ENCODE peak calls at places on chromosomes 13 and 19, in four cellular contexts. I is HepG2, S is GM12878, J is HCT116. K is an unnamed sample.

GRCh38 chr13:33123066-33123940 is 107.1 kb downstream of the KL start:
- DNase-seq in J (no peak), I (peak), S (no peak), K (no peak)

GRCh38 chr19:38073806-38074685 is 150.0 kb downstream of the DPF1 start:
- DNase-seq in S (no peak), I (peak), J (no peak), K (peak)

GRCh38 chr13:101916108-101916757 is 463.8 kb downstream of the ITGBL1 start:
- DNase-seq in S (no peak), I (no peak), J (no peak), K (no peak)

GRCh38 chr13:74003374-74003773 is 130.8 kb downstream of the KLF12 start:
- DNase-seq in J (no peak), I (no peak), S (no peak), K (no peak)

GRCh38 chr13:20939662-20940061 is 37.1 kb upstream of the XPO4 start:
- DNase-seq in J (no peak), I (no peak), S (no peak), K (no peak)

GRCh38 chr19:16654151-16654550 is 5.8 kb downstream of the SMIM7 start:
- DNase-seq in J (peak), I (peak), S (no peak), K (peak)

GRCh38 chr13:25067054-25067453 is 28.9 kb upstream of the PABPC3 start:
- DNase-seq in I (no peak), J (no peak), S (no peak), K (peak)

GRCh38 chr13:33229446-33230177 is 55.9 kb downstream of the STARD13 start:
- DNase-seq in I (peak), S (no peak), J (no peak), K (no peak)

GRCh38 chr13:37473035-37473434 is 125.5 kb downstream of the POSTN start:
- DNase-seq in S (no peak), I (no peak), J (no peak), K (no peak)

GRCh38 chr13:109123971-109124370 is 494.6 kb downstream of the MYO16 start:
- DNase-seq in J (no peak), I (no peak), S (no peak), K (no peak)

GRCh38 chr13:29594710-29595379 is 643 bp downstream of the SLC7A1 start:
- DNase-seq in J (no peak), S (no peak), I (no peak), K (peak)

GRCh38 chr19:47767349-47767748 is 11.2 kb upstream of the SELENOW start:
- DNase-seq in I (no peak), S (no peak), J (no peak), K (no peak)

DNA sequence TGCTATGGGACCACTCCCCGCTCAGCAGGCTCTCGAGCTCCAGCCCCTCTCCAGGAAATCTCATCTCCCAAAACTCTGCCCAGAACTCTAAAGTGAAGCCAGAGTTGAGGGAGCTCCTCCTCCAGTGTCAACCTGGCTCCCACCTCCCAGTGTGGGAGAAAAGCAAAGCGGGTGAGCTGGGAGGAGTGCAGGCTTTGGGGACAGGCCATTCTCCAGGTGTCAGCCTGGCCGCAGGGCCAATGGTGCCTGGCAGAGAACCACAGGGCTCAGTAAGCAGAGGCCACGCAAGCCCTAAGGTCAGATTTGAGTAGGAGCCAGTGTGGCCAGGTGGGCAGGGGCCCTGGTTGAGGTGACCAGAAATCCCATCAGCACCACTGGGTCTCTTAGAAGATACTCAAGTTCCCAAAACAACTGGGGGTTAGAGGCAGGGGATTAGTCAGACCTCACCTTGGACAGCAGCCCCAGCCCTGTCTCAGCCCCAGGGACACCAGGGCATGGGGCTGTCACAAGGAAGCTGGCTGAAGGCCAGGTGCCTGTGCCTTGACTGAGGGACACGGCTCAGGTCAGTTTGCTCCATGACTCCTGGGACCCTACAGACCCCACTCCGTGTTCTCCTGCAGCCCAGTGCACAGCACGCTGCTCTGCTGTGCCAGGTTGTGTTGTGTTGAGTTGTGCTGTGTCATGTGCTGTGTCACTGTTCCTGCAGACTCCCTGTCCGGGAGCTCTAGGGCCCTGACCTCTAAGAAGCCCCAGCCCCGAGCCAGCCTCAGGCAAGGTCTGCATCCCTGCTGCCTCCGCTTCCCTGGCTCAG is 2.8 kb upstream of the ZNF181 start:
- DNase-seq in I (no peak), J (no peak), S (no peak), K (no peak)
- TF ChIP-seq JUND in I (no peak), J (no peak), S (no peak), K (no peak)

GRCh38 chr19:13615890-13616289 is 109.6 kb upstream of the CACNA1A start:
- DNase-seq in S (no peak), I (no peak), J (no peak), K (no peak)
- TF ChIP-seq JUND in S (no peak), I (no peak), J (no peak), K (no peak)

DNA sequence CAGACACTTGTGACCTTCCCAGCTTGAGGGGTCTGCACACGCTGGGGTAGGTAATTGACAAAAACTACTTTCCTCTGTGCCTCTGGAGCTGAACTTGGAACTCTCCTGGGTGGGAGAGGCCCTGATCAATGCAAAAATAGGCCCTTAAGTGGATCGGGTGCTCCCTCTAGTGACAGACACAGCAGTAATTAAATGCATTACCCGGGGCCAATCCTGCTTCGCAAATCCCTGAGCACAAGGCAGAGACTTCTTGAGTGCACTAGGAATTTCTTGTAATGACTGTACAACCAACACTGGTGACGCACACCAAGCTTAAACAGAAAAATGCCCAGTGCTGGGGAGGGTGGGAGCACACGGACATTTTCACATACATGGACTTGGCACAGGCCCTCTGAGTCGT is 10.6 kb upstream of the UBE2S start:
- DNase-seq in I (peak), J (peak), S (no peak), K (peak)
- TF ChIP-seq JUND in I (no peak), J (no peak), S (no peak), K (no peak)

GRCh38 chr19:18541258-18541991 is 1.9 kb downstream of the FKBP8 start:
- DNase-seq in J (no peak), S (no peak), I (no peak), K (no peak)
- TF ChIP-seq JUND in J (no peak), S (no peak), I (no peak), K (no peak)